ENCODE peak calls at places on chromosomes 11 and 22, in four cellular contexts. K is brain microvascular endothelial cell, I is adrenal gland, Q is kidney tubule cell. D is an unnamed sample.

GRCh38 chr22:35648066-35649025 is at the start of gene APOL6:
- DNase-seq in K (peak), I (peak), Q (peak), D (peak)

GRCh38 chr11:12687740-12688139 is 13.5 kb downstream of the TEAD1 start:
- DNase-seq in K (no peak), I (no peak), Q (no peak), D (no peak)

GRCh38 chr11:6995703-6996102 is 24.4 kb downstream of the ZNF214 start:
- DNase-seq in K (no peak), I (no peak), Q (no peak), D (no peak)

GRCh38 chr11:2305862-2306823 is 4.3 kb downstream of the TSPAN32 start:
- DNase-seq in K (no peak), I (peak), Q (no peak), D (no peak)

GRCh38 chr11:113991170-113991569 is 16.3 kb downstream of the HTR3A start:
- DNase-seq in K (peak), I (peak), Q (peak), D (no peak)

GRCh38 chr11:46335858-46336600 is 11.2 kb upstream of the DGKZ start:
- DNase-seq in K (no peak), I (no peak), Q (no peak), D (no peak)

GRCh38 chr11:7353100-7353499 is 101.4 kb downstream of the SYT9 start:
- DNase-seq in K (peak), I (no peak), Q (peak), D (no peak)

GRCh38 chr22:47260551-47260950 is 498.1 kb downstream of the TBC1D22A start:
- DNase-seq in K (no peak), I (peak), Q (no peak), D (no peak)

GRCh38 chr11:68043349-68044144 is 4.7 kb downstream of the TCIRG1 start:
- DNase-seq in K (peak), I (peak), Q (no peak), D (no peak)

GRCh38 chr22:45548991-45549736 is 46.5 kb downstream of the FBLN1 start:
- DNase-seq in K (peak), I (no peak), Q (no peak), D (no peak)

GRCh38 chr22:28426346-28427132 is 253.1 kb downstream of the TTC28 start:
- DNase-seq in K (no peak), I (no peak), Q (no peak), D (no peak)

GRCh38 chr11:256952-257737 is 20.4 kb downstream of the PSMD13 start:
- DNase-seq in K (no peak), I (no peak), Q (no peak), D (no peak)

GRCh38 chr11:130871616-130872015 is 44.7 kb downstream of the SNX19 start:
- DNase-seq in K (no peak), I (no peak), Q (no peak), D (no peak)

GRCh38 chr22:46934172-46934745 is 171.8 kb downstream of the TBC1D22A start:
- DNase-seq in K (no peak), I (no peak), Q (no peak), D (no peak)

GRCh38 chr11:36684840-36685800 is 87.1 kb upstream of the RAG2 start:
- DNase-seq in K (no peak), I (no peak), Q (no peak), D (no peak)

GRCh38 chr11:109946322-109946846 is 146.8 kb upstream of the ZC3H12C start:
- DNase-seq in K (peak), I (peak), Q (peak), D (no peak)

GRCh38 chr11:119029069-119029339 is 1.7 kb downstream of the SLC37A4 start:
- DNase-seq in K (no peak), I (no peak), Q (no peak), D (no peak)

GRCh38 chr11:64436025-64436424 is 77.1 kb downstream of the RPS6KA4 start:
- DNase-seq in K (no peak), I (no peak), Q (no peak), D (no peak)

GRCh38 chr11:12074529-12075195 is 35.7 kb upstream of the MICAL2 start:
- DNase-seq in K (no peak), I (no peak), Q (peak), D (no peak)

GRCh38 chr11:8296872-8297271 is 33.2 kb upstream of the LMO1 start:
- DNase-seq in K (no peak), I (no peak), Q (no peak), D (no peak)

GRCh38 chr22:19812910-19813309 is 41.8 kb downstream of the GNB1L start:
- DNase-seq in K (no peak), I (no peak), Q (no peak), D (no peak)

GRCh38 chr11:69655479-69656394 is 14.8 kb downstream of the CCND1 start:
- DNase-seq in K (no peak), I (no peak), Q (peak), D (no peak)

GRCh38 chr11:100908746-100909145 is 220.9 kb downstream of the PGR start:
- DNase-seq in K (peak), I (no peak), Q (peak), D (no peak)

GRCh38 chr22:28600546-28601143 is 79.0 kb downstream of the TTC28 start:
- DNase-seq in K (peak), I (no peak), Q (peak), D (no peak)

GRCh38 chr22:48779211-48779643 is 1048.4 kb downstream of the BRD1 start:
- DNase-seq in K (no peak), I (peak), Q (no peak), D (no peak)

GRCh38 chr11:115912484-115912945 is 408.3 kb upstream of the CADM1 start:
- DNase-seq in K (no peak), I (no peak), Q (peak), D (no peak)

GRCh38 chr11:74138572-74138971 is 32.2 kb downstream of the C2CD3 start:
- DNase-seq in K (peak), I (peak), Q (peak), D (no peak)

GRCh38 chr22:27624042-27624441 is 177.5 kb downstream of the MN1 start:
- DNase-seq in K (no peak), I (no peak), Q (no peak), D (no peak)

GRCh38 chr22:22716136-22716535 is 71.7 kb downstream of the GGTLC2 start:
- DNase-seq in K (no peak), I (no peak), Q (no peak), D (no peak)

GRCh38 chr11:109421981-109422590 is at the start of gene C11orf87:
- DNase-seq in K (no peak), I (peak), Q (no peak), D (no peak)

GRCh38 chr22:38313384-38313955 is 3.8 kb downstream of the CSNK1E start:
- DNase-seq in K (peak), I (peak), Q (peak), D (no peak)

GRCh38 chr11:116984589-116984988 is 113.6 kb downstream of the SIK3 start:
- DNase-seq in K (peak), I (no peak), Q (peak), D (no peak)

D was measured in central memory CD8-positive, alpha-beta T cell.